ENCODE peak calls at places on chromosomes 12 and 14, in ten cellular contexts. One of them, this sample, is unnamed.

GRCh38 chr14:58501214-58501816 is 73.8 kb downstream of the KIAA0586 start:
- DNase-seq in GM06990: peak; percentile 11
- DNase-seq in pons: peak; percentile 82
- DNase-seq in T-cell: peak; percentile 6
- DNase-seq in WTC11: no peak
- DNase-seq in hippocampal formation: peak; percentile 65
- DNase-seq in CD8-positive, alpha-beta memory T cell: no peak
- DNase-seq in NCI-H748 treated with DMSO at 0.1 percent for 48 hours: peak; percentile 64
- DNase-seq in BJ: peak; percentile 27
- DNase-seq in AML-193: peak; percentile 67
- DNase-seq in this sample: peak; percentile 84

GRCh38 chr12:121038861-121039654 is at the start of gene OASL:
- DNase-seq in WTC11: no peak
- DNase-seq in pons: peak; percentile 55
- DNase-seq in CD8-positive, alpha-beta memory T cell: peak; percentile 73
- DNase-seq in NCI-H748 treated with DMSO at 0.1 percent for 48 hours: no peak
- DNase-seq in BJ: no peak
- DNase-seq in hippocampal formation: no peak
- DNase-seq in AML-193: peak; percentile 41
- DNase-seq in GM06990: peak; percentile 71
- DNase-seq in T-cell: peak; percentile 55
- DNase-seq in this sample: peak; percentile 24

GRCh38 chr12:10178766-10179165 is at the start of gene TMEM52B:
- DNase-seq in T-cell: no peak
- DNase-seq in BJ: no peak
- DNase-seq in NCI-H748 treated with DMSO at 0.1 percent for 48 hours: no peak
- DNase-seq in pons: no peak
- DNase-seq in CD8-positive, alpha-beta memory T cell: no peak
- DNase-seq in hippocampal formation: no peak
- DNase-seq in GM06990: no peak
- DNase-seq in WTC11: no peak
- DNase-seq in AML-193: no peak
- DNase-seq in this sample: no peak

GRCh38 chr14:96805906-96806305 is 8.7 kb downstream of the VRK1 start:
- DNase-seq in pons: peak; percentile 12
- DNase-seq in BJ: no peak
- DNase-seq in hippocampal formation: no peak
- DNase-seq in GM06990: no peak
- DNase-seq in WTC11: no peak
- DNase-seq in T-cell: no peak
- DNase-seq in NCI-H748 treated with DMSO at 0.1 percent for 48 hours: no peak
- DNase-seq in AML-193: no peak
- DNase-seq in CD8-positive, alpha-beta memory T cell: no peak
- DNase-seq in this sample: peak; percentile 7

GRCh38 chr14:77027538-77028383 is 747 bp downstream of the IRF2BPL start:
- DNase-seq in BJ: no peak
- DNase-seq in hippocampal formation: peak; percentile 57
- DNase-seq in pons: no peak
- DNase-seq in WTC11: peak; percentile 58
- DNase-seq in CD8-positive, alpha-beta memory T cell: peak; percentile 83
- DNase-seq in NCI-H748 treated with DMSO at 0.1 percent for 48 hours: no peak
- DNase-seq in GM06990: peak; percentile 82
- DNase-seq in T-cell: peak; percentile 72
- DNase-seq in AML-193: no peak
- DNase-seq in this sample: peak; percentile 67

GRCh38 chr14:100422556-100423420 is 99.6 kb downstream of the SLC25A47 start:
- DNase-seq in pons: no peak
- DNase-seq in T-cell: no peak
- DNase-seq in GM06990: no peak
- DNase-seq in BJ: no peak
- DNase-seq in AML-193: no peak
- DNase-seq in hippocampal formation: no peak
- DNase-seq in NCI-H748 treated with DMSO at 0.1 percent for 48 hours: no peak
- DNase-seq in CD8-positive, alpha-beta memory T cell: no peak
- DNase-seq in WTC11: no peak
- DNase-seq in this sample: no peak

GRCh38 chr12:47825239-47825639 is 5.5 kb upstream of the HDAC7 start:
- DNase-seq in T-cell: no peak
- DNase-seq in AML-193: no peak
- DNase-seq in CD8-positive, alpha-beta memory T cell: no peak
- DNase-seq in WTC11: no peak
- DNase-seq in BJ: no peak
- DNase-seq in hippocampal formation: no peak
- DNase-seq in GM06990: no peak
- DNase-seq in NCI-H748 treated with DMSO at 0.1 percent for 48 hours: no peak
- DNase-seq in pons: no peak
- DNase-seq in this sample: no peak

GRCh38 chr12:12612403-12612802 is 727 bp downstream of the CREBL2 start:
- DNase-seq in AML-193: peak; percentile 45
- DNase-seq in BJ: no peak
- DNase-seq in NCI-H748 treated with DMSO at 0.1 percent for 48 hours: peak; percentile 27
- DNase-seq in GM06990: no peak
- DNase-seq in WTC11: no peak
- DNase-seq in pons: peak; percentile 84
- DNase-seq in CD8-positive, alpha-beta memory T cell: no peak
- DNase-seq in T-cell: no peak
- DNase-seq in hippocampal formation: peak; percentile 65
- DNase-seq in this sample: peak; percentile 73

GRCh38 chr14:87492556-87492955 is 500.4 kb downstream of the GALC start:
- DNase-seq in CD8-positive, alpha-beta memory T cell: no peak
- DNase-seq in WTC11: no peak
- DNase-seq in T-cell: no peak
- DNase-seq in AML-193: no peak
- DNase-seq in pons: no peak
- DNase-seq in hippocampal formation: no peak
- DNase-seq in NCI-H748 treated with DMSO at 0.1 percent for 48 hours: no peak
- DNase-seq in GM06990: no peak
- DNase-seq in BJ: no peak
- DNase-seq in this sample: no peak

GRCh38 chr14:100155049-100155621 is 4.3 kb downstream of the DEGS2 start:
- DNase-seq in CD8-positive, alpha-beta memory T cell: no peak
- DNase-seq in BJ: no peak
- DNase-seq in AML-193: no peak
- DNase-seq in T-cell: no peak
- DNase-seq in pons: no peak
- DNase-seq in GM06990: no peak
- DNase-seq in WTC11: peak; percentile 89
- DNase-seq in NCI-H748 treated with DMSO at 0.1 percent for 48 hours: no peak
- DNase-seq in hippocampal formation: no peak
- DNase-seq in this sample: no peak

GRCh38 chr14:93033983-93034670 is 81.6 kb downstream of the ITPK1 start:
- DNase-seq in pons: no peak
- DNase-seq in BJ: no peak
- DNase-seq in CD8-positive, alpha-beta memory T cell: peak; percentile 72
- DNase-seq in hippocampal formation: peak; percentile 33
- DNase-seq in NCI-H748 treated with DMSO at 0.1 percent for 48 hours: no peak
- DNase-seq in T-cell: peak; percentile 64
- DNase-seq in GM06990: peak; percentile 45
- DNase-seq in AML-193: no peak
- DNase-seq in WTC11: peak; percentile 66
- DNase-seq in this sample: peak; percentile 70

GRCh38 chr14:50783542-50783941 is 47.4 kb downstream of the NIN start:
- DNase-seq in pons: no peak
- DNase-seq in AML-193: no peak
- DNase-seq in hippocampal formation: no peak
- DNase-seq in WTC11: no peak
- DNase-seq in CD8-positive, alpha-beta memory T cell: no peak
- DNase-seq in NCI-H748 treated with DMSO at 0.1 percent for 48 hours: no peak
- DNase-seq in T-cell: no peak
- DNase-seq in GM06990: no peak
- DNase-seq in BJ: no peak
- DNase-seq in this sample: no peak

GRCh38 chr12:55659486-55660385 is 23.0 kb downstream of the OR10P1 start:
- DNase-seq in pons: peak; percentile 40
- DNase-seq in NCI-H748 treated with DMSO at 0.1 percent for 48 hours: peak; percentile 12
- DNase-seq in AML-193: peak; percentile 39
- DNase-seq in GM06990: no peak
- DNase-seq in T-cell: no peak
- DNase-seq in WTC11: no peak
- DNase-seq in BJ: no peak
- DNase-seq in CD8-positive, alpha-beta memory T cell: no peak
- DNase-seq in hippocampal formation: no peak
- DNase-seq in this sample: peak; percentile 43

GRCh38 chr12:91331371-91331770 is 148.8 kb upstream of the DCN start:
- DNase-seq in BJ: no peak
- DNase-seq in WTC11: no peak
- DNase-seq in hippocampal formation: no peak
- DNase-seq in NCI-H748 treated with DMSO at 0.1 percent for 48 hours: no peak
- DNase-seq in T-cell: no peak
- DNase-seq in AML-193: no peak
- DNase-seq in CD8-positive, alpha-beta memory T cell: no peak
- DNase-seq in GM06990: no peak
- DNase-seq in pons: no peak
- DNase-seq in this sample: no peak

GRCh38 chr12:107554941-107555340 is 130.7 kb upstream of the PWP1 start:
- DNase-seq in AML-193: no peak
- DNase-seq in hippocampal formation: no peak
- DNase-seq in T-cell: no peak
- DNase-seq in BJ: no peak
- DNase-seq in WTC11: no peak
- DNase-seq in CD8-positive, alpha-beta memory T cell: no peak
- DNase-seq in NCI-H748 treated with DMSO at 0.1 percent for 48 hours: no peak
- DNase-seq in pons: no peak
- DNase-seq in GM06990: no peak
- DNase-seq in this sample: no peak

GRCh38 chr12:57837779-57838562 is 8.6 kb downstream of the CTDSP2 start:
- DNase-seq in pons: no peak
- DNase-seq in CD8-positive, alpha-beta memory T cell: no peak
- DNase-seq in BJ: no peak
- DNase-seq in WTC11: peak; percentile 25
- DNase-seq in GM06990: peak; percentile 37
- DNase-seq in hippocampal formation: no peak
- DNase-seq in NCI-H748 treated with DMSO at 0.1 percent for 48 hours: no peak
- DNase-seq in AML-193: no peak
- DNase-seq in T-cell: peak; percentile 46
- DNase-seq in this sample: no peak

GRCh38 chr12:63093711-63094110 is 57.3 kb downstream of the AVPR1A start:
- DNase-seq in pons: no peak
- DNase-seq in WTC11: no peak
- DNase-seq in BJ: no peak
- DNase-seq in hippocampal formation: no peak
- DNase-seq in NCI-H748 treated with DMSO at 0.1 percent for 48 hours: no peak
- DNase-seq in AML-193: no peak
- DNase-seq in CD8-positive, alpha-beta memory T cell: no peak
- DNase-seq in T-cell: no peak
- DNase-seq in GM06990: no peak
- DNase-seq in this sample: no peak

GRCh38 chr14:23130875-23131274 is 11.8 kb upstream of the CEBPE start:
- DNase-seq in BJ: no peak
- DNase-seq in GM06990: no peak
- DNase-seq in T-cell: no peak
- DNase-seq in WTC11: no peak
- DNase-seq in CD8-positive, alpha-beta memory T cell: no peak
- DNase-seq in NCI-H748 treated with DMSO at 0.1 percent for 48 hours: no peak
- DNase-seq in pons: no peak
- DNase-seq in hippocampal formation: no peak
- DNase-seq in AML-193: peak; percentile 84
- DNase-seq in this sample: no peak